ENCODE peak calls at places on chromosomes 6 and 20, in ten cellular contexts. W, A, Z, V, X, K, F, L, J and G are unnamed samples.

GRCh38 chr6:141809901-141810300 is 322.8 kb upstream of the GJE1 start:
- DNase-seq in W (no peak), A (no peak), Z (no peak), V (no peak), X (no peak), K (no peak), F (no peak), L (no peak), J (no peak), G (peak; percentile 29)

GRCh38 chr20:58586565-58587093 is 64.5 kb upstream of the STX16 start:
- DNase-seq in W (no peak), A (no peak), Z (no peak), V (no peak), X (no peak), K (no peak), F (no peak), L (peak; percentile 14), J (no peak), G (no peak)

GRCh38 chr20:47973519-47974233 is 188.4 kb upstream of the SULF2 start:
- DNase-seq in W (no peak), A (no peak), Z (no peak), V (peak; percentile 44), X (no peak), K (no peak), F (no peak), L (no peak), J (no peak), G (no peak)

GRCh38 chr6:131063028-131063763 is at the start of gene EPB41L2:
- DNase-seq in W (peak; percentile 93), A (peak; percentile 53), Z (peak; percentile 59), V (peak; percentile 91), X (peak; percentile 93), K (peak; percentile 85), F (peak; percentile 88), L (peak; percentile 81), J (peak; percentile 94), G (peak; percentile 87)

GRCh38 chr6:16832721-16833120 is 71.5 kb upstream of the ATXN1 start:
- DNase-seq in W (no peak), A (no peak), Z (no peak), V (no peak), X (no peak), K (no peak), F (no peak), L (no peak), J (no peak), G (no peak)

GRCh38 chr6:53284901-53285300 is 63.8 kb downstream of the ELOVL5 start:
- DNase-seq in W (no peak), A (no peak), Z (no peak), V (no peak), X (no peak), K (no peak), F (no peak), L (no peak), J (no peak), G (no peak)

GRCh38 chr6:119241540-119242309 is 107.8 kb downstream of the MAN1A1 start:
- DNase-seq in W (no peak), A (no peak), Z (no peak), V (no peak), X (no peak), K (no peak), F (no peak), L (no peak), J (no peak), G (no peak)

GRCh38 chr6:158783851-158784250 is 35.3 kb downstream of the EZR start:
- DNase-seq in W (no peak), A (no peak), Z (no peak), V (no peak), X (no peak), K (no peak), F (no peak), L (no peak), J (no peak), G (no peak)

GRCh38 chr20:59438201-59438600 is 137.8 kb downstream of the EDN3 start:
- DNase-seq in W (no peak), A (no peak), Z (no peak), V (no peak), X (no peak), K (no peak), F (no peak), L (no peak), J (no peak), G (no peak)

GRCh38 chr6:12291083-12291784 is 1.1 kb downstream of the EDN1 start:
- DNase-seq in W (no peak), A (no peak), Z (no peak), V (peak; percentile 37), X (no peak), K (no peak), F (no peak), L (no peak), J (no peak), G (no peak)

GRCh38 chr20:60330461-60330860 is 372.2 kb downstream of the CDH26 start:
- DNase-seq in W (no peak), A (no peak), Z (no peak), V (no peak), X (no peak), K (no peak), F (no peak), L (no peak), J (no peak), G (no peak)

GRCh38 chr6:135796884-135797283 is 54.6 kb upstream of the PDE7B start:
- DNase-seq in W (no peak), A (no peak), Z (no peak), V (no peak), X (no peak), K (no peak), F (no peak), L (no peak), J (no peak), G (peak; percentile 30)

GRCh38 chr6:135789375-135789774 is 62.1 kb upstream of the PDE7B start:
- DNase-seq in W (no peak), A (no peak), Z (no peak), V (no peak), X (no peak), K (no peak), F (no peak), L (no peak), J (no peak), G (no peak)

GRCh38 chr6:135791441-135791840 is 60.1 kb upstream of the PDE7B start:
- DNase-seq in W (no peak), A (no peak), Z (no peak), V (no peak), X (no peak), K (no peak), F (no peak), L (no peak), J (no peak), G (no peak)
- H3K4me3 ChIP-seq in W (no peak overlapping the region), A (no peak overlapping the region), Z (no peak overlapping the region), V (no peak overlapping the region), X (no peak overlapping the region), K (no peak overlapping the region), F (no peak overlapping the region), L (no peak overlapping the region), J (no peak overlapping the region), G (no peak overlapping the region)

DNA sequence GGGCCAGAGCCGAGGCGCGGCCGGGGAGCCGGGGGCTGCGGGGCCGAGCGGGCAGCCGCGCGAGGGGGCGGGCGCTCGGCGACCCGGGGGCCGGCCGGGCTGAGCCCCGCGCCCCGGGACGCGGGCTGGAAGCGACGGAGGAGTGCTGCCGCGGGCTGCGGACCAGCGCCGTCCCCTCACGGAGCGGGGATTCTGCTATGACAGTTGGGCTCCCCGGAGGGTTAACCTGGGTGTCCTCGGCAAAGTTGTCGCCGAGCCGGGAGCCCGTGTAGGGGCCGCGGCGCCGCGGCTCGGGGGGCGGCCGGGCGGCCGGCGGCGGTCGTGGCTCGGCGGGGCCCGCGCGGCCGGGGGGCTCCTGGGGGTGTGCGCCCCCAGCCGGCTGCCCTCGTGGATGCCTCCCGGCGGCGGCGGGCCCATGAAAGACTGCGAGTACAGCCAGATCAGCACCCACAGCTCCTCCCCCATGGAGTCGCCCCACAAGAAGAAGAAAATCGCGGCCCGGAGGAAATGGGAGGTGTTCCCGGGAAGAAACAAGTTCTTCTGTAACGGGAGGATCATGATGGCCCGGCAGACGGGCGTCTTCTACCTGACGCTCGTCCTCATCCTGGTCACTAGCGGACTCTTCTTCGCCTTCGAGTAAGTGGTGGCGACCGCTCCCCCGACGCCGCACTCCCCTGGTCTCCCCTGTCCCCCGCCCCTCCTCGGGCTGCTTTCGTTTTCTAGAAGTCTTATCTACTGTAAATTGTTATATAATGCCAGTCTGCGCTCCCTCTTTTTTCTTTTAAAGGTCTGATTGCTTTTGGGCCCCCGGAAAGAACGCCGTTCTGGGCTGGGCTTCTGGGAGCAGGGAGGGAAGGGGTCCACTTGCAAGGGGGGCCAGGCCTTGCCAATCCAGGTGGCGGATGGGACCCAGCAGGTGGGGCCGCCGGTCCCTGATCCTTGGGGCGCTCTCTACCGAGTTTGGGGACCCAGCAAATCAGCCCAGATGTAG is 936 bp downstream of the ZDHHC14 start:
- DNase-seq in W (peak; percentile 68), A (no peak), Z (no peak), V (peak; percentile 36), X (peak; percentile 79), K (peak; percentile 54), F (peak; percentile 61), L (peak; percentile 73), J (peak; percentile 78), G (peak; percentile 46)
- TF ChIP-seq CTCF in W (no peak), A (peak; percentile 14), Z (peak; percentile 12), V (no peak), X (no peak), K (peak; percentile 9), F (no peak), L (no peak), J (no peak), G (no peak)

DNA sequence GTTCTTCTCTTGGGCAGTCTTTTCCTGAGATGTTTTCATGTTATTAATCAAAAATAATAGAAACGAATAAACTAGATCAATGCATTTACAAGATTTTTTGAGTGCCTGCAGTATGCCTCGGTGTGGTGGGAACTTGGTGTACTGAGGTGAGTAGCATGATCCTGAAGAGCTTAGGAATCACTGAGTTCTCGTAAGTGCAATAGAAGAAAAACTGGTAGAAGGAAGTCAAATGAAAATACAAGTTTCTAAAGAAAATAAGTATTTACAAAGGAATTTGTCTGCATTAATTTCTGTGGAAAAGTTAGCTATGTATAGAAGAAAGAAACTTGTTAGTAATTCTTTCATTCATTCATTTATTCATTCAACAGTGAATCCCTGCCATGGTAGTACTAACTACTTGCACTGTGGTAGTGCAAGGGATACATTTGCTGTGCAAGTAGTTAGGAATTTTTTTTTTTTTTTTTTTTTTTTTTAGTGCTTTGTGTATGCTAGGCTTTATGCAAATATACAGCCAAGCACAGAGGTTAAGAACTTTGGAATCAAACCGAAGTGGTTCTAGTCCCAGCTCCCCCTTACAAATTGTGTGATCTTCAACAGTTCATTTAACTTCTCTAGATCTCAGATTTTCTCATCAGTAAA is 13.9 kb downstream of the NT5E start:
- DNase-seq in W (no peak), A (no peak), Z (no peak), V (no peak), X (no peak), K (no peak), F (no peak), L (no peak), J (no peak), G (no peak)
- H3K4me3 ChIP-seq in W (no peak overlapping the region), A (no peak overlapping the region), Z (no peak overlapping the region), V (no peak overlapping the region), X (no peak overlapping the region), K (no peak overlapping the region), F (no peak overlapping the region), L (no peak overlapping the region), J (peak overlapping the region; percentile 32), G (no peak overlapping the region)

DNA sequence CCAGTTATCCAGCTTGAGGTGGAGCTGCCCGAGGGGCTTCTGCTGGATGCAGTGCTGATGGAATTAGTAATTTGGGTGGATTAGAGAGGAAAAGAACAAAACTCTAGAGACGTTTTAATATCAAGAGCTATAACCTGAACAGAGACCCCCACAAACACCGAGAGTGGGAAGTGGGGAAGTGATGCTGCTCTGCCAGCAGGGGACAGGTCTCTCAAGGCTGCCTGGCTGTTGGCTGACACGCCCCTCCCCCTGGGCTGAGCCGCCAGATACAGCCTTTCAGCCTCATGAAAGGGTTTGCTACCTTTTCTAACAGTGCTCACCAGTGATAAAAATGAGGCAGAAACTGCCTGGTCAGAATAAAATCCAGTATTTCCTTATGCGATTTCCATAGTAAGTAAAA is 9.6 kb downstream of the LEMD2 start:
- DNase-seq in W (no peak), A (no peak), Z (no peak), V (no peak), X (no peak), K (no peak), F (no peak), L (no peak), J (no peak), G (no peak)
- TF ChIP-seq CTCF in W (no peak), A (no peak), Z (peak; percentile 14), V (no peak), X (no peak), K (no peak), F (peak; percentile 37), L (no peak), J (no peak), G (peak; percentile 13)